ENCODE peak calls at places on chromosomes 2 and 18, in six cellular contexts. One of them, this sample, is unnamed.
A peak's percentile ranks its signal among the peaks of the same experiment; 100 is the strongest.

GRCh38 chr2:9739508-9739907 is 103.8 kb upstream of the TAF1B start:
- DNase-seq in GM12878: no peak
- DNase-seq in IMR-90: no peak
- DNase-seq in K562: no peak
- DNase-seq in HepG2: no peak
- DNase-seq in A549: no peak
- DNase-seq in this sample: no peak

GRCh38 chr2:176291768-176292393 is 22.6 kb downstream of the MTX2 start:
- DNase-seq in HepG2: peak; percentile 25
- DNase-seq in K562: no peak
- DNase-seq in IMR-90: no peak
- DNase-seq in A549: no peak
- DNase-seq in GM12878: peak; percentile 48
- DNase-seq in this sample: no peak

GRCh38 chr2:109487237-109487869 is 126.4 kb downstream of the SEPTIN10 start:
- DNase-seq in A549: no peak
- DNase-seq in K562: no peak
- DNase-seq in HepG2: no peak
- DNase-seq in GM12878: no peak
- DNase-seq in IMR-90: peak; percentile 95
- DNase-seq in this sample: no peak

GRCh38 chr2:196160101-196160500 is 11.3 kb downstream of the STK17B start:
- DNase-seq in GM12878: peak; percentile 86
- DNase-seq in A549: no peak
- DNase-seq in K562: peak; percentile 25
- DNase-seq in IMR-90: peak; percentile 92
- DNase-seq in HepG2: no peak
- DNase-seq in this sample: no peak

GRCh38 chr18:2883137-2883671 is 36.4 kb downstream of the EMILIN2 start:
- DNase-seq in HepG2: no peak
- DNase-seq in IMR-90: no peak
- DNase-seq in A549: no peak
- DNase-seq in GM12878: no peak
- DNase-seq in K562: no peak
- DNase-seq in this sample: no peak

GRCh38 chr2:226660524-226660923 is 139.1 kb downstream of the IRS1 start:
- DNase-seq in GM12878: no peak
- DNase-seq in HepG2: no peak
- DNase-seq in IMR-90: peak; percentile 85
- DNase-seq in K562: no peak
- DNase-seq in A549: no peak
- DNase-seq in this sample: no peak

GRCh38 chr2:69017080-69017479 is 4.1 kb downstream of the ANTXR1 start:
- DNase-seq in IMR-90: peak; percentile 70
- DNase-seq in A549: no peak
- DNase-seq in GM12878: no peak
- DNase-seq in HepG2: no peak
- DNase-seq in K562: no peak
- DNase-seq in this sample: no peak

GRCh38 chr2:179538406-179538805 is 273.8 kb upstream of the SESTD1 start:
- DNase-seq in A549: no peak
- DNase-seq in GM12878: no peak
- DNase-seq in K562: no peak
- DNase-seq in HepG2: no peak
- DNase-seq in IMR-90: peak; percentile 41
- DNase-seq in this sample: no peak

GRCh38 chr18:35444636-35445035 is 53.1 kb downstream of the INO80C start:
- DNase-seq in K562: no peak
- DNase-seq in GM12878: no peak
- DNase-seq in IMR-90: no peak
- DNase-seq in A549: no peak
- DNase-seq in HepG2: no peak
- DNase-seq in this sample: no peak

GRCh38 chr2:24579053-24579803 is 88.2 kb downstream of the NCOA1 start:
- DNase-seq in A549: no peak
- DNase-seq in GM12878: no peak
- DNase-seq in IMR-90: no peak
- DNase-seq in K562: no peak
- DNase-seq in HepG2: no peak
- DNase-seq in this sample: no peak

GRCh38 chr2:124704056-124704644 is 679.1 kb downstream of the CNTNAP5 start:
- DNase-seq in A549: no peak
- DNase-seq in IMR-90: no peak
- DNase-seq in HepG2: no peak
- DNase-seq in GM12878: no peak
- DNase-seq in K562: no peak
- DNase-seq in this sample: no peak

GRCh38 chr2:240298803-240299709 is 136.4 kb upstream of the GPC1 start:
- DNase-seq in IMR-90: no peak
- DNase-seq in HepG2: no peak
- DNase-seq in GM12878: no peak
- DNase-seq in A549: no peak
- DNase-seq in K562: no peak
- DNase-seq in this sample: no peak

GRCh38 chr2:64945973-64946736 is 43.0 kb upstream of the SLC1A4 start:
- DNase-seq in A549: no peak
- DNase-seq in IMR-90: peak; percentile 17
- DNase-seq in GM12878: peak; percentile 79
- DNase-seq in HepG2: no peak
- DNase-seq in K562: no peak
- DNase-seq in this sample: no peak

GRCh38 chr2:9145752-9146430 is 60.7 kb upstream of the ASAP2 start:
- DNase-seq in IMR-90: no peak
- DNase-seq in K562: no peak
- DNase-seq in A549: no peak
- DNase-seq in GM12878: no peak
- DNase-seq in HepG2: no peak
- DNase-seq in this sample: no peak

GRCh38 chr2:134288814-134289213 is 34.9 kb downstream of the MGAT5 start:
- DNase-seq in K562: no peak
- DNase-seq in A549: no peak
- DNase-seq in GM12878: no peak
- DNase-seq in IMR-90: no peak
- DNase-seq in HepG2: no peak
- DNase-seq in this sample: no peak

GRCh38 chr2:102251042-102251848 is 60.1 kb upstream of the IL1RL1 start:
- DNase-seq in GM12878: no peak
- DNase-seq in HepG2: peak; percentile 38
- DNase-seq in IMR-90: no peak
- DNase-seq in K562: peak; percentile 34
- DNase-seq in A549: peak; percentile 43
- DNase-seq in this sample: no peak

GRCh38 chr18:73099759-73100158 is 232.0 kb upstream of the NETO1 start:
- DNase-seq in HepG2: no peak
- DNase-seq in IMR-90: no peak
- DNase-seq in A549: no peak
- DNase-seq in GM12878: no peak
- DNase-seq in K562: no peak
- DNase-seq in this sample: no peak

GRCh38 chr2:96413067-96413722 is 77.6 kb downstream of the NCAPH start:
- DNase-seq in K562: no peak
- DNase-seq in IMR-90: no peak
- DNase-seq in A549: no peak
- DNase-seq in GM12878: no peak
- DNase-seq in HepG2: peak; percentile 46
- DNase-seq in this sample: no peak

GRCh38 chr2:206556357-206556949 is 85.8 kb upstream of the FAM237A start:
- DNase-seq in GM12878: no peak
- DNase-seq in A549: peak; percentile 5
- DNase-seq in K562: peak; percentile 21
- DNase-seq in HepG2: peak; percentile 25
- DNase-seq in IMR-90: peak; percentile 58
- DNase-seq in this sample: peak; percentile 36

GRCh38 chr18:75880266-75880665 is 452.8 kb upstream of the SMIM21 start:
- DNase-seq in K562: no peak
- DNase-seq in GM12878: no peak
- DNase-seq in A549: no peak
- DNase-seq in IMR-90: no peak
- DNase-seq in HepG2: no peak
- DNase-seq in this sample: no peak

GRCh38 chr2:137168564-137168963 is 403.2 kb downstream of the THSD7B start:
- DNase-seq in A549: no peak
- DNase-seq in K562: no peak
- DNase-seq in IMR-90: no peak
- DNase-seq in GM12878: no peak
- DNase-seq in HepG2: no peak
- DNase-seq in this sample: no peak

GRCh38 chr2:233241803-233242202 is 9.7 kb upstream of the ATG16L1 start:
- DNase-seq in A549: no peak
- DNase-seq in HepG2: no peak
- DNase-seq in GM12878: no peak
- DNase-seq in K562: peak; percentile 42
- DNase-seq in IMR-90: no peak
- DNase-seq in this sample: no peak

GRCh38 chr2:23207871-23208270 is 177.1 kb upstream of the KLHL29 start:
- DNase-seq in K562: no peak
- DNase-seq in A549: no peak
- DNase-seq in HepG2: peak; percentile 28
- DNase-seq in IMR-90: no peak
- DNase-seq in GM12878: no peak
- DNase-seq in this sample: no peak

GRCh38 chr2:97713296-97714083 is at the start of gene ZAP70:
- DNase-seq in IMR-90: no peak
- DNase-seq in K562: no peak
- DNase-seq in GM12878: no peak
- DNase-seq in HepG2: peak; percentile 24
- DNase-seq in A549: no peak
- DNase-seq in this sample: no peak

GRCh38 chr2:176652300-176653182 is 383.3 kb downstream of the MTX2 start:
- DNase-seq in HepG2: peak; percentile 66
- DNase-seq in GM12878: no peak
- DNase-seq in IMR-90: peak; percentile 54
- DNase-seq in K562: peak; percentile 73
- DNase-seq in A549: peak; percentile 25
- DNase-seq in this sample: peak; percentile 49

GRCh38 chr18:48833701-48834394 is 116.9 kb downstream of the SMAD7 start:
- DNase-seq in A549: no peak
- DNase-seq in GM12878: no peak
- DNase-seq in IMR-90: peak; percentile 23
- DNase-seq in K562: no peak
- DNase-seq in HepG2: no peak
- DNase-seq in this sample: no peak

GRCh38 chr2:181656450-181657261 is at the start of gene CERKL:
- DNase-seq in A549: peak; percentile 64
- DNase-seq in GM12878: no peak
- DNase-seq in IMR-90: peak; percentile 2
- DNase-seq in K562: no peak
- DNase-seq in HepG2: no peak
- DNase-seq in this sample: peak; percentile 69
- TF ChIP-seq BHLHE40 in A549: no peak
- TF ChIP-seq BHLHE40 in GM12878: no peak
- TF ChIP-seq BHLHE40 in IMR-90: no peak
- TF ChIP-seq BHLHE40 in K562: no peak
- TF ChIP-seq BHLHE40 in HepG2: no peak
- TF ChIP-seq BHLHE40 in this sample: no peak

DNA sequence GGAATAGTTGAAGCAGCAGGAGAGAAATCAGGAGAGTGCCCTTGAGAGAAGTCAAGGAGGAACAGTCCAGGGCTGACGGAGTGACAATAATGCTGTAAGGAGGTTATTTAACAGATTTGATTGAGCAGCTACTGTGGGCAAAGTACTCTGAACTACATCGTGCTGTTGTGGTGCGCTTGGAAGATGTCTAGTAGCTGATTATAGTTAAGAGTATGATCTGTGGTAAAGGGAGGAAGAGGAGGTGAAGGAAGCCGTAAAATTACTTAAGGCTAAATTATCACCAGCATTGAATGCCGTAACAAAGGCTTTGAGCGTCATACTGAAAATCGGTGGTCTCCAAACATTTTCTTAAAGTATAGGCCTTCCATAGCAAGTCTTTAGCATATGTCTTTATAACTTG is 4.5 kb downstream of the PCBP1 start:
- DNase-seq in IMR-90: no peak
- DNase-seq in HepG2: no peak
- DNase-seq in GM12878: no peak
- DNase-seq in K562: no peak
- DNase-seq in A549: no peak
- DNase-seq in this sample: no peak
- TF ChIP-seq BHLHE40 in IMR-90: no peak
- TF ChIP-seq BHLHE40 in HepG2: no peak
- TF ChIP-seq BHLHE40 in GM12878: no peak
- TF ChIP-seq BHLHE40 in K562: no peak
- TF ChIP-seq BHLHE40 in A549: no peak
- TF ChIP-seq BHLHE40 in this sample: no peak

DNA sequence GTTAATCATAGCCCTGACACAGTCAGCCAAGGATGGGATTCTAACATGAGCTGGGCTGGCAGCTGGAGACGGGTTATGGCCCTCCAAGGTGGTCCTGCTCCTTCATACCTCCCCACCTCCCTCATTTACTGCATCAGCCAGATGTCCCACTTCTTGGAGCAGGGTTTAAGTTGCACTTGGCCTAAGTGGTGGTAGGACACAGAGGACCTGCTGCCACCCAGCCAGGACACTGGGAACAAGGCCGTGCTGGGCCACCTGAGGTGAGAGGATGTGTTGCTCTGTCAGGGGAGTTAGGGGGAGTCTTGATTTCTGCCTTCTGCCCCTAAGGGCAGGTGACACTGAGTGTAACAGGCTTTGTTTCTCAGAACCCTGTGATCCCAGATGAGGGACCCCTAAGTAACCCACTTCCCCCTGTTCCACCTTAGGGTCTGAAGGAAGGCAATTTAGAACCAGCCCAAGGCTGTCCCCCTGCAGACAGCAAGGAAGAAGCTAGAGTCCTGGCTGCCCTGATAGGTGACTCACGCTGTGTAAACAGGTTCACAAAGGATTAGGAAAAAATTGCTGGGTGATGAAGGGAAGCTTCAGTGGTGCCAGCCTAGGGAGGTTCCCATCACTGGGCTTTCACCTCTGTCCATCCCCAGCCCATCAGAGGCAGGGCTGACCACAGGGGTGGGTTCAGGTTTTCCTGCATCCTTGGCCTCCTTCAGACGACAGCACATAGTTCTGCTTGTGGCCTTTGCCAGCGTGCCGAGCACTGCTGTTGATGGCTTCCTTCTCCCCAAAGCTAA is 114.3 kb upstream of the MCFD2 start:
- DNase-seq in IMR-90: peak; percentile 52
- DNase-seq in GM12878: no peak
- DNase-seq in HepG2: peak; percentile 81
- DNase-seq in A549: peak; percentile 84
- DNase-seq in K562: no peak
- DNase-seq in this sample: no peak
- TF ChIP-seq BHLHE40 in IMR-90: no peak
- TF ChIP-seq BHLHE40 in GM12878: no peak
- TF ChIP-seq BHLHE40 in HepG2: no peak
- TF ChIP-seq BHLHE40 in A549: no peak
- TF ChIP-seq BHLHE40 in K562: no peak
- TF ChIP-seq BHLHE40 in this sample: no peak

GRCh38 chr2:1968222-1968987 is 224.1 kb upstream of the PXDN start:
- DNase-seq in HepG2: no peak
- DNase-seq in IMR-90: no peak
- DNase-seq in K562: no peak
- DNase-seq in A549: no peak
- DNase-seq in GM12878: no peak
- DNase-seq in this sample: no peak
- TF ChIP-seq BHLHE40 in HepG2: no peak
- TF ChIP-seq BHLHE40 in IMR-90: no peak
- TF ChIP-seq BHLHE40 in K562: no peak
- TF ChIP-seq BHLHE40 in A549: no peak
- TF ChIP-seq BHLHE40 in GM12878: no peak
- TF ChIP-seq BHLHE40 in this sample: no peak

This sample was measured in HEK293T.